ENCODE peak calls at places on chromosomes 11 and 22, in eight cellular contexts. One of them, this sample, is unnamed.

GRCh38 chr11:132977241-132977640 is 555.1 kb downstream of the OPCML start:
- DNase-seq in stimulated activated CD4-positive, alpha-beta T cell treated with anti-CD3 and anti-CD28 coated beads, Interleukin-2, amount 100 ng/mL, for 48 hours: no peak
- DNase-seq in fibroblast of the aortic adventitia: no peak
- DNase-seq in frontal cortex: no peak
- DNase-seq in amniotic stem cell: no peak
- DNase-seq in EL: no peak
- DNase-seq in CD4-positive, alpha-beta T cell: no peak
- DNase-seq in AG09319: no peak
- DNase-seq in this sample: no peak

GRCh38 chr11:123362941-123363340 is 67.1 kb upstream of the GRAMD1B start:
- DNase-seq in CD4-positive, alpha-beta T cell: no peak
- DNase-seq in amniotic stem cell: no peak
- DNase-seq in stimulated activated CD4-positive, alpha-beta T cell treated with anti-CD3 and anti-CD28 coated beads, Interleukin-2, amount 100 ng/mL, for 48 hours: no peak
- DNase-seq in frontal cortex: no peak
- DNase-seq in EL: no peak
- DNase-seq in fibroblast of the aortic adventitia: no peak
- DNase-seq in AG09319: no peak
- DNase-seq in this sample: no peak

GRCh38 chr11:72229925-72230763 is 5.6 kb downstream of the INPPL1 start:
- DNase-seq in CD4-positive, alpha-beta T cell: no peak
- DNase-seq in stimulated activated CD4-positive, alpha-beta T cell treated with anti-CD3 and anti-CD28 coated beads, Interleukin-2, amount 100 ng/mL, for 48 hours: no peak
- DNase-seq in AG09319: no peak
- DNase-seq in EL: no peak
- DNase-seq in fibroblast of the aortic adventitia: no peak
- DNase-seq in frontal cortex: no peak
- DNase-seq in amniotic stem cell: no peak
- DNase-seq in this sample: no peak

GRCh38 chr11:12287374-12288211 is 89.8 kb upstream of the PARVA start:
- DNase-seq in fibroblast of the aortic adventitia: peak; percentile 99
- DNase-seq in frontal cortex: no peak
- DNase-seq in AG09319: peak; percentile 88
- DNase-seq in amniotic stem cell: peak; percentile 93
- DNase-seq in EL: peak; percentile 97
- DNase-seq in CD4-positive, alpha-beta T cell: no peak
- DNase-seq in stimulated activated CD4-positive, alpha-beta T cell treated with anti-CD3 and anti-CD28 coated beads, Interleukin-2, amount 100 ng/mL, for 48 hours: no peak
- DNase-seq in this sample: peak; percentile 96

GRCh38 chr11:64762916-64763803 is 3.4 kb upstream of the PYGM start:
- DNase-seq in stimulated activated CD4-positive, alpha-beta T cell treated with anti-CD3 and anti-CD28 coated beads, Interleukin-2, amount 100 ng/mL, for 48 hours: no peak
- DNase-seq in fibroblast of the aortic adventitia: peak; percentile 74
- DNase-seq in EL: peak; percentile 62
- DNase-seq in amniotic stem cell: no peak
- DNase-seq in frontal cortex: no peak
- DNase-seq in AG09319: no peak
- DNase-seq in CD4-positive, alpha-beta T cell: no peak
- DNase-seq in this sample: peak; percentile 71

GRCh38 chr22:30420401-30421178 is 5.0 kb upstream of the MTFP1 start:
- DNase-seq in AG09319: peak; percentile 46
- DNase-seq in EL: peak; percentile 85
- DNase-seq in frontal cortex: no peak
- DNase-seq in CD4-positive, alpha-beta T cell: no peak
- DNase-seq in fibroblast of the aortic adventitia: peak; percentile 93
- DNase-seq in stimulated activated CD4-positive, alpha-beta T cell treated with anti-CD3 and anti-CD28 coated beads, Interleukin-2, amount 100 ng/mL, for 48 hours: no peak
- DNase-seq in amniotic stem cell: peak; percentile 68
- DNase-seq in this sample: peak; percentile 92

GRCh38 chr22:35467788-35468187 is 67.8 kb downstream of the MCM5 start:
- DNase-seq in CD4-positive, alpha-beta T cell: no peak
- DNase-seq in amniotic stem cell: no peak
- DNase-seq in stimulated activated CD4-positive, alpha-beta T cell treated with anti-CD3 and anti-CD28 coated beads, Interleukin-2, amount 100 ng/mL, for 48 hours: no peak
- DNase-seq in EL: peak; percentile 59
- DNase-seq in frontal cortex: peak; percentile 44
- DNase-seq in AG09319: no peak
- DNase-seq in fibroblast of the aortic adventitia: peak; percentile 49
- DNase-seq in this sample: peak; percentile 62

GRCh38 chr11:97937501-97937900 is 1083.2 kb upstream of the CNTN5 start:
- DNase-seq in fibroblast of the aortic adventitia: peak; percentile 78
- DNase-seq in stimulated activated CD4-positive, alpha-beta T cell treated with anti-CD3 and anti-CD28 coated beads, Interleukin-2, amount 100 ng/mL, for 48 hours: no peak
- DNase-seq in CD4-positive, alpha-beta T cell: no peak
- DNase-seq in AG09319: no peak
- DNase-seq in frontal cortex: no peak
- DNase-seq in EL: peak; percentile 53
- DNase-seq in amniotic stem cell: no peak
- DNase-seq in this sample: peak; percentile 35

GRCh38 chr11:28144808-28145207 is 36.6 kb downstream of the METTL15 start:
- DNase-seq in AG09319: no peak
- DNase-seq in stimulated activated CD4-positive, alpha-beta T cell treated with anti-CD3 and anti-CD28 coated beads, Interleukin-2, amount 100 ng/mL, for 48 hours: no peak
- DNase-seq in amniotic stem cell: no peak
- DNase-seq in EL: no peak
- DNase-seq in fibroblast of the aortic adventitia: peak; percentile 5
- DNase-seq in frontal cortex: no peak
- DNase-seq in CD4-positive, alpha-beta T cell: no peak
- DNase-seq in this sample: peak; percentile 28

GRCh38 chr11:60504219-60504618 is 11.0 kb upstream of the MS4A13 start:
- DNase-seq in amniotic stem cell: no peak
- DNase-seq in fibroblast of the aortic adventitia: no peak
- DNase-seq in stimulated activated CD4-positive, alpha-beta T cell treated with anti-CD3 and anti-CD28 coated beads, Interleukin-2, amount 100 ng/mL, for 48 hours: no peak
- DNase-seq in CD4-positive, alpha-beta T cell: no peak
- DNase-seq in frontal cortex: no peak
- DNase-seq in AG09319: no peak
- DNase-seq in EL: no peak
- DNase-seq in this sample: no peak

GRCh38 chr11:46743693-46744339 is 24.8 kb downstream of the F2 start:
- DNase-seq in CD4-positive, alpha-beta T cell: no peak
- DNase-seq in fibroblast of the aortic adventitia: no peak
- DNase-seq in frontal cortex: no peak
- DNase-seq in amniotic stem cell: no peak
- DNase-seq in EL: no peak
- DNase-seq in AG09319: no peak
- DNase-seq in stimulated activated CD4-positive, alpha-beta T cell treated with anti-CD3 and anti-CD28 coated beads, Interleukin-2, amount 100 ng/mL, for 48 hours: no peak
- DNase-seq in this sample: no peak

GRCh38 chr22:50562523-50563409 is at the start of gene SYCE3:
- DNase-seq in AG09319: peak; percentile 61
- DNase-seq in amniotic stem cell: peak; percentile 85
- DNase-seq in EL: peak; percentile 94
- DNase-seq in frontal cortex: peak; percentile 90
- DNase-seq in CD4-positive, alpha-beta T cell: peak; percentile 95
- DNase-seq in fibroblast of the aortic adventitia: peak; percentile 81
- DNase-seq in stimulated activated CD4-positive, alpha-beta T cell treated with anti-CD3 and anti-CD28 coated beads, Interleukin-2, amount 100 ng/mL, for 48 hours: peak; percentile 99
- DNase-seq in this sample: peak; percentile 89

GRCh38 chr11:1473786-1474185 is 12.8 kb downstream of the MOB2 start:
- DNase-seq in frontal cortex: no peak
- DNase-seq in amniotic stem cell: no peak
- DNase-seq in EL: no peak
- DNase-seq in stimulated activated CD4-positive, alpha-beta T cell treated with anti-CD3 and anti-CD28 coated beads, Interleukin-2, amount 100 ng/mL, for 48 hours: no peak
- DNase-seq in CD4-positive, alpha-beta T cell: no peak
- DNase-seq in fibroblast of the aortic adventitia: no peak
- DNase-seq in AG09319: no peak
- DNase-seq in this sample: no peak

GRCh38 chr11:40391679-40392078 is 1067.8 kb downstream of the LRRC4C start:
- DNase-seq in frontal cortex: no peak
- DNase-seq in AG09319: no peak
- DNase-seq in EL: no peak
- DNase-seq in CD4-positive, alpha-beta T cell: no peak
- DNase-seq in fibroblast of the aortic adventitia: no peak
- DNase-seq in stimulated activated CD4-positive, alpha-beta T cell treated with anti-CD3 and anti-CD28 coated beads, Interleukin-2, amount 100 ng/mL, for 48 hours: no peak
- DNase-seq in amniotic stem cell: no peak
- DNase-seq in this sample: no peak

GRCh38 chr22:49573109-49573765 is 254.4 kb downstream of the BRD1 start:
- DNase-seq in frontal cortex: no peak
- DNase-seq in fibroblast of the aortic adventitia: no peak
- DNase-seq in AG09319: no peak
- DNase-seq in CD4-positive, alpha-beta T cell: no peak
- DNase-seq in stimulated activated CD4-positive, alpha-beta T cell treated with anti-CD3 and anti-CD28 coated beads, Interleukin-2, amount 100 ng/mL, for 48 hours: no peak
- DNase-seq in amniotic stem cell: no peak
- DNase-seq in EL: no peak
- DNase-seq in this sample: no peak

GRCh38 chr11:78742430-78742829 is 167.8 kb upstream of the NARS2 start:
- DNase-seq in stimulated activated CD4-positive, alpha-beta T cell treated with anti-CD3 and anti-CD28 coated beads, Interleukin-2, amount 100 ng/mL, for 48 hours: no peak
- DNase-seq in frontal cortex: no peak
- DNase-seq in fibroblast of the aortic adventitia: peak; percentile 19
- DNase-seq in EL: no peak
- DNase-seq in amniotic stem cell: no peak
- DNase-seq in CD4-positive, alpha-beta T cell: no peak
- DNase-seq in AG09319: no peak
- DNase-seq in this sample: no peak

GRCh38 chr11:2357246-2357645 is 19.9 kb upstream of the CD81 start:
- DNase-seq in fibroblast of the aortic adventitia: no peak
- DNase-seq in stimulated activated CD4-positive, alpha-beta T cell treated with anti-CD3 and anti-CD28 coated beads, Interleukin-2, amount 100 ng/mL, for 48 hours: no peak
- DNase-seq in CD4-positive, alpha-beta T cell: no peak
- DNase-seq in amniotic stem cell: no peak
- DNase-seq in frontal cortex: no peak
- DNase-seq in AG09319: no peak
- DNase-seq in EL: no peak
- DNase-seq in this sample: no peak

GRCh38 chr22:38973289-38974169 is 8.6 kb upstream of the APOBEC3B start:
- DNase-seq in stimulated activated CD4-positive, alpha-beta T cell treated with anti-CD3 and anti-CD28 coated beads, Interleukin-2, amount 100 ng/mL, for 48 hours: peak; percentile 54
- DNase-seq in AG09319: no peak
- DNase-seq in CD4-positive, alpha-beta T cell: peak; percentile 50
- DNase-seq in EL: no peak
- DNase-seq in frontal cortex: no peak
- DNase-seq in amniotic stem cell: no peak
- DNase-seq in fibroblast of the aortic adventitia: peak; percentile 31
- DNase-seq in this sample: peak; percentile 49

GRCh38 chr11:70498171-70498571 is 99.8 kb downstream of the CTTN start:
- DNase-seq in amniotic stem cell: no peak
- DNase-seq in CD4-positive, alpha-beta T cell: no peak
- DNase-seq in stimulated activated CD4-positive, alpha-beta T cell treated with anti-CD3 and anti-CD28 coated beads, Interleukin-2, amount 100 ng/mL, for 48 hours: no peak
- DNase-seq in AG09319: no peak
- DNase-seq in EL: no peak
- DNase-seq in frontal cortex: no peak
- DNase-seq in fibroblast of the aortic adventitia: no peak
- DNase-seq in this sample: no peak

GRCh38 chr22:44363980-44364749 is 51.4 kb upstream of the SHISAL1 start:
- DNase-seq in EL: no peak
- DNase-seq in frontal cortex: no peak
- DNase-seq in CD4-positive, alpha-beta T cell: no peak
- DNase-seq in stimulated activated CD4-positive, alpha-beta T cell treated with anti-CD3 and anti-CD28 coated beads, Interleukin-2, amount 100 ng/mL, for 48 hours: no peak
- DNase-seq in amniotic stem cell: no peak
- DNase-seq in AG09319: no peak
- DNase-seq in fibroblast of the aortic adventitia: no peak
- DNase-seq in this sample: no peak

GRCh38 chr11:86874314-86875056 is 74.1 kb downstream of the PRSS23 start:
- DNase-seq in amniotic stem cell: no peak
- DNase-seq in AG09319: no peak
- DNase-seq in CD4-positive, alpha-beta T cell: no peak
- DNase-seq in frontal cortex: no peak
- DNase-seq in stimulated activated CD4-positive, alpha-beta T cell treated with anti-CD3 and anti-CD28 coated beads, Interleukin-2, amount 100 ng/mL, for 48 hours: no peak
- DNase-seq in fibroblast of the aortic adventitia: no peak
- DNase-seq in EL: peak; percentile 59
- DNase-seq in this sample: no peak

GRCh38 chr11:1371377-1371776 is 18.4 kb upstream of the BRSK2 start:
- DNase-seq in EL: no peak
- DNase-seq in amniotic stem cell: no peak
- DNase-seq in stimulated activated CD4-positive, alpha-beta T cell treated with anti-CD3 and anti-CD28 coated beads, Interleukin-2, amount 100 ng/mL, for 48 hours: no peak
- DNase-seq in frontal cortex: no peak
- DNase-seq in CD4-positive, alpha-beta T cell: no peak
- DNase-seq in fibroblast of the aortic adventitia: no peak
- DNase-seq in AG09319: no peak
- DNase-seq in this sample: no peak

GRCh38 chr11:74566386-74566960 is 25.9 kb upstream of the POLD3 start:
- DNase-seq in fibroblast of the aortic adventitia: no peak
- DNase-seq in amniotic stem cell: no peak
- DNase-seq in CD4-positive, alpha-beta T cell: no peak
- DNase-seq in EL: no peak
- DNase-seq in stimulated activated CD4-positive, alpha-beta T cell treated with anti-CD3 and anti-CD28 coated beads, Interleukin-2, amount 100 ng/mL, for 48 hours: no peak
- DNase-seq in frontal cortex: no peak
- DNase-seq in AG09319: no peak
- DNase-seq in this sample: no peak

GRCh38 chr11:125941606-125942275 is 4.1 kb upstream of the VSIG10L2 start:
- DNase-seq in amniotic stem cell: no peak
- DNase-seq in EL: peak; percentile 13
- DNase-seq in fibroblast of the aortic adventitia: peak; percentile 37
- DNase-seq in CD4-positive, alpha-beta T cell: peak; percentile 25
- DNase-seq in stimulated activated CD4-positive, alpha-beta T cell treated with anti-CD3 and anti-CD28 coated beads, Interleukin-2, amount 100 ng/mL, for 48 hours: peak; percentile 51
- DNase-seq in frontal cortex: no peak
- DNase-seq in AG09319: no peak
- DNase-seq in this sample: peak; percentile 27

GRCh38 chr11:9568854-9569587 is 4.4 kb upstream of the WEE1 start:
- DNase-seq in AG09319: peak; percentile 91
- DNase-seq in amniotic stem cell: peak; percentile 90
- DNase-seq in CD4-positive, alpha-beta T cell: no peak
- DNase-seq in frontal cortex: no peak
- DNase-seq in EL: peak; percentile 88
- DNase-seq in fibroblast of the aortic adventitia: peak; percentile 93
- DNase-seq in stimulated activated CD4-positive, alpha-beta T cell treated with anti-CD3 and anti-CD28 coated beads, Interleukin-2, amount 100 ng/mL, for 48 hours: no peak
- DNase-seq in this sample: peak; percentile 95

GRCh38 chr11:10413268-10413667 is 41.8 kb upstream of the AMPD3 start:
- DNase-seq in fibroblast of the aortic adventitia: no peak
- DNase-seq in stimulated activated CD4-positive, alpha-beta T cell treated with anti-CD3 and anti-CD28 coated beads, Interleukin-2, amount 100 ng/mL, for 48 hours: no peak
- DNase-seq in AG09319: no peak
- DNase-seq in amniotic stem cell: no peak
- DNase-seq in EL: no peak
- DNase-seq in frontal cortex: no peak
- DNase-seq in CD4-positive, alpha-beta T cell: peak; percentile 42
- DNase-seq in this sample: peak; percentile 48

GRCh38 chr11:8268530-8269461 is 5.1 kb upstream of the LMO1 start:
- DNase-seq in AG09319: no peak
- DNase-seq in EL: no peak
- DNase-seq in stimulated activated CD4-positive, alpha-beta T cell treated with anti-CD3 and anti-CD28 coated beads, Interleukin-2, amount 100 ng/mL, for 48 hours: no peak
- DNase-seq in amniotic stem cell: no peak
- DNase-seq in frontal cortex: no peak
- DNase-seq in CD4-positive, alpha-beta T cell: no peak
- DNase-seq in fibroblast of the aortic adventitia: no peak
- DNase-seq in this sample: no peak

GRCh38 chr22:40385041-40385782 is 14.8 kb downstream of the SGSM3 start:
- DNase-seq in frontal cortex: no peak
- DNase-seq in AG09319: no peak
- DNase-seq in CD4-positive, alpha-beta T cell: no peak
- DNase-seq in fibroblast of the aortic adventitia: no peak
- DNase-seq in EL: no peak
- DNase-seq in stimulated activated CD4-positive, alpha-beta T cell treated with anti-CD3 and anti-CD28 coated beads, Interleukin-2, amount 100 ng/mL, for 48 hours: no peak
- DNase-seq in amniotic stem cell: no peak
- DNase-seq in this sample: peak; percentile 22

GRCh38 chr11:31656051-31656450 is 146.5 kb downstream of the ELP4 start:
- DNase-seq in frontal cortex: no peak
- DNase-seq in stimulated activated CD4-positive, alpha-beta T cell treated with anti-CD3 and anti-CD28 coated beads, Interleukin-2, amount 100 ng/mL, for 48 hours: no peak
- DNase-seq in AG09319: no peak
- DNase-seq in fibroblast of the aortic adventitia: peak; percentile 16
- DNase-seq in CD4-positive, alpha-beta T cell: no peak
- DNase-seq in amniotic stem cell: no peak
- DNase-seq in EL: peak; percentile 29
- DNase-seq in this sample: peak; percentile 58

GRCh38 chr11:129643031-129643721 is 172.5 kb upstream of the TMEM45B start:
- DNase-seq in amniotic stem cell: no peak
- DNase-seq in AG09319: no peak
- DNase-seq in frontal cortex: no peak
- DNase-seq in EL: peak; percentile 75
- DNase-seq in stimulated activated CD4-positive, alpha-beta T cell treated with anti-CD3 and anti-CD28 coated beads, Interleukin-2, amount 100 ng/mL, for 48 hours: no peak
- DNase-seq in fibroblast of the aortic adventitia: peak; percentile 38
- DNase-seq in CD4-positive, alpha-beta T cell: no peak
- DNase-seq in this sample: peak; percentile 21

GRCh38 chr11:3616721-3617460 is 24.9 kb downstream of the ART5 start:
- DNase-seq in AG09319: no peak
- DNase-seq in CD4-positive, alpha-beta T cell: no peak
- DNase-seq in fibroblast of the aortic adventitia: no peak
- DNase-seq in EL: no peak
- DNase-seq in amniotic stem cell: no peak
- DNase-seq in stimulated activated CD4-positive, alpha-beta T cell treated with anti-CD3 and anti-CD28 coated beads, Interleukin-2, amount 100 ng/mL, for 48 hours: no peak
- DNase-seq in frontal cortex: no peak
- DNase-seq in this sample: peak; percentile 22

GRCh38 chr22:33842421-33843094 is 77.7 kb downstream of the LARGE1 start:
- DNase-seq in stimulated activated CD4-positive, alpha-beta T cell treated with anti-CD3 and anti-CD28 coated beads, Interleukin-2, amount 100 ng/mL, for 48 hours: no peak
- DNase-seq in EL: no peak
- DNase-seq in CD4-positive, alpha-beta T cell: no peak
- DNase-seq in fibroblast of the aortic adventitia: no peak
- DNase-seq in AG09319: no peak
- DNase-seq in frontal cortex: no peak
- DNase-seq in amniotic stem cell: no peak
- DNase-seq in this sample: no peak